ENCODE peak calls at places on chromosomes 3 and 15, in nine cellular contexts. Z is CD8-positive, alpha-beta memory T cell; R is PC-9; P is lower lobe of right lung; N is MM.1S; V is cardiac muscle cell; A is spleen; U is upper lobe of right lung; K is PC-3. Y is an unnamed sample.

GRCh38 chr15:101170568-101171350 is 81.1 kb downstream of the CHSY1 start:
- DNase-seq in Z (no peak), R (no peak), P (no peak), N (no peak), V (no peak), A (no peak), U (no peak), K (peak; percentile 78), Y (no peak)

GRCh38 chr3:86793786-86794185 is 197.2 kb downstream of the VGLL3 start:
- DNase-seq in Z (no peak), R (peak; percentile 79), P (no peak), N (no peak), V (peak; percentile 28), A (no peak), U (no peak), K (peak; percentile 96), Y (peak; percentile 61)

GRCh38 chr3:161350916-161351315 is 20.4 kb downstream of the SPTSSB start:
- DNase-seq in Z (no peak), R (no peak), P (no peak), N (no peak), V (no peak), A (no peak), U (no peak), K (no peak), Y (no peak)

GRCh38 chr15:34691024-34691423 is 63.8 kb downstream of the GJD2 start:
- DNase-seq in Z (no peak), R (no peak), P (no peak), N (no peak), V (no peak), A (no peak), U (no peak), K (peak; percentile 8), Y (no peak)

GRCh38 chr3:162647321-162647720 is 1150.7 kb downstream of the OTOL1 start:
- DNase-seq in Z (no peak), R (no peak), P (no peak), N (no peak), V (no peak), A (no peak), U (no peak), K (no peak), Y (no peak)

GRCh38 chr3:23575697-23576096 is 230.1 kb upstream of the UBE2E1 start:
- DNase-seq in Z (no peak), R (peak; percentile 35), P (no peak), N (no peak), V (no peak), A (no peak), U (no peak), K (peak; percentile 82), Y (no peak)

GRCh38 chr15:65292938-65293518 is 2.8 kb upstream of the RNU5A-1 start:
- DNase-seq in Z (no peak), R (peak; percentile 82), P (no peak), N (no peak), V (no peak), A (no peak), U (no peak), K (no peak), Y (no peak)

GRCh38 chr3:50603261-50604109 is 8.1 kb downstream of the CISH start:
- DNase-seq in Z (no peak), R (no peak), P (no peak), N (no peak), V (no peak), A (no peak), U (no peak), K (no peak), Y (no peak)

GRCh38 chr15:85800460-85801123 is 5.9 kb upstream of the KLHL25 start:
- DNase-seq in Z (no peak), R (peak; percentile 83), P (peak; percentile 68), N (no peak), V (no peak), A (no peak), U (peak; percentile 77), K (peak; percentile 93), Y (peak; percentile 21)

DNA sequence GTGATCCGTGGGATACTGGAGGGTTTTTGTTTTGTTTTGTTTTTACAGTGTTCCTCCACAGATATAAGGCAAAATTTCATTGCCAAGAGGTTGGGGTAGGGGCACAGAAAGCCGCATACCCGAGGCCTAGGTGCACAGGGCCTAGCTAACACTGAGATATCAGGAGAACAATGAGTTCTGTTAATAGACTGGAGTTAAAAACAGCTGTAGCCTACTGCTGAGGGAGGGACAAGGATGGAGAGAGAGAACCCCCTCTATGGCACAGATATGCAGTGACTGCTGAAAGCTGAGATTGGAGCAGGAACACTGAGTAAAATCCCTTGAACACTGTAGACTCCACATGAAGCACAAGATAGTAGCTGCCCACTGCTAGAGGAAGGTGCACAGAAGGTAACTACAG is 53.1 kb upstream of the MAP3K13 start:
- DNase-seq in Z (no peak), R (no peak), P (no peak), N (no peak), V (no peak), A (no peak), U (no peak), K (no peak), Y (no peak)
- H3K4me3 ChIP-seq in Z (no peak overlapping the region), R (no peak overlapping the region), P (no peak overlapping the region), N (no peak overlapping the region), V (no peak overlapping the region), A (no peak overlapping the region), U (no peak overlapping the region), K (no peak overlapping the region), Y (no peak overlapping the region)

GRCh38 chr15:81002254-81003022 is 1.7 kb downstream of the TLNRD1 start:
- DNase-seq in Z (no peak), R (no peak), P (peak; percentile 56), N (peak; percentile 24), V (no peak), A (peak; percentile 88), U (no peak), K (no peak), Y (no peak)

GRCh38 chr15:81000626-81001179 is at the start of gene TLNRD1:
- DNase-seq in Z (peak; percentile 82), R (peak; percentile 75), P (peak; percentile 93), N (peak; percentile 84), V (peak; percentile 91), A (peak; percentile 97), U (peak; percentile 96), K (peak; percentile 88), Y (peak; percentile 94)

GRCh38 chr15:81001180-81002003 is 669 bp downstream of the TLNRD1 start:
- DNase-seq in Z (peak; percentile 56), R (no peak), P (peak; percentile 77), N (peak; percentile 63), V (peak; percentile 66), A (peak; percentile 92), U (peak; percentile 84), K (peak; percentile 50), Y (peak; percentile 63)

GRCh38 chr15:81002004-81002253 is 1.2 kb downstream of the TLNRD1 start:
- DNase-seq in Z (no peak), R (no peak), P (no peak), N (no peak), V (no peak), A (peak; percentile 92), U (no peak), K (no peak), Y (no peak)

GRCh38 chr15:81003023-81003350 is 2.3 kb downstream of the TLNRD1 start:
- DNase-seq in Z (no peak), R (no peak), P (no peak), N (no peak), V (no peak), A (peak; percentile 84), U (no peak), K (no peak), Y (no peak)
- H3K4me1 ChIP-seq in Z (peaks cover 44% of the 10 kb centered on the region), R (peaks cover 18% of the 10 kb centered on the region), P (peaks cover 54% of the 10 kb centered on the region), N (peaks cover 14% of the 10 kb centered on the region), V (no peaks in the 10 kb centered on the region), A (peaks cover 79% of the 10 kb centered on the region), U (peaks cover 38% of the 10 kb centered on the region), K (peaks cover 46% of the 10 kb centered on the region), Y (peaks cover 16% of the 10 kb centered on the region)

GRCh38 chr15:27770769-27771554 is 328.2 kb downstream of the OCA2 start:
- DNase-seq in Z (no peak), R (no peak), P (no peak), N (no peak), V (no peak), A (no peak), U (no peak), K (no peak), Y (no peak)

GRCh38 chr15:27767918-27768640 is 331.0 kb downstream of the OCA2 start:
- DNase-seq in Z (no peak), R (no peak), P (no peak), N (no peak), V (no peak), A (no peak), U (no peak), K (no peak), Y (no peak)

GRCh38 chr15:27769652-27770051 is 329.5 kb downstream of the OCA2 start:
- DNase-seq in Z (no peak), R (no peak), P (no peak), N (no peak), V (no peak), A (no peak), U (no peak), K (no peak), Y (no peak)

GRCh38 chr15:27770086-27770607 is 329.0 kb downstream of the OCA2 start:
- DNase-seq in Z (no peak), R (no peak), P (no peak), N (no peak), V (no peak), A (no peak), U (no peak), K (no peak), Y (no peak)

DNA sequence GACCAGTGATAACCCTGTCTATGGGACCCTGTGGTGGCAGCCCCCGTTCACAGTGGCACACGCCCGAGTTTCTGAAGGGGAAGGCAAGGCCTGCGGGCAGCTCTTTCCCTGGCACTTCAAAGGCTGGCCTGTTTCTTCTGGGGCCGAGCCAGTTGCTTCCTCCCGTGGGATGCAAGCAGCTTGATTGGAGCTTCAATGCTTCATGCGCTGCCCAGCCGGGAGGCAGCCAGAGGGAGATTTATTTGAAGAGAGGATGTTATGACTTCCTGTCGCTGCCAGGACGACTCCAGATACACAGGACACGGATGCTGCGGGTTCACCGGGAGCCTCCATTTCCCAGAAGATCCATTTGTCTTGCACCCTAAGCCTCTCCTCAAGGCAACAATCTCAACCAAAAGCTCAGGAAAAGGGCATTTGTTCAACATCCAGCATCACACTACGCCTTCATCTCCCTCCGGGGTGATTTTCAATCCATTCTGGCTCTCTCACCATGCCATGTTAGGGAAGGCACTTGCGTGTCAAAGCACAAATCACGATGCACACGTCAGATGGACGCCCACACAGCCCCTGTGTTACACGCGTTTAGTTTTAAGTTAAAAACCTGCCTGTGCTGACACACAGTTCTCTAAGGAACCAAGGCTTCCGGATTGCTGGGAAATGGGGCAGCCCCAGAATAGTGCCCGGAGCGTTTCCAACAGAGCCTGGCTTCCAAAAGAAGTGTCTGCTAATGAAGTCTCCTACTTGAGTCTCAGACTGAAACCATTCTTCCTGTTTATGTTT is 330.2 kb downstream of the OCA2 start:
- DNase-seq in Z (no peak), R (no peak), P (no peak), N (no peak), V (no peak), A (no peak), U (no peak), K (no peak), Y (no peak)
- H3K9me3 ChIP-seq in Z (no peaks in the 10 kb centered on the region), R (no peaks in the 10 kb centered on the region), P (no peaks in the 10 kb centered on the region), N (no peaks in the 10 kb centered on the region), V (no peaks in the 10 kb centered on the region), A (peaks cover 7% of the 10 kb centered on the region), U (no peaks in the 10 kb centered on the region), K (no peaks in the 10 kb centered on the region), Y (no peaks in the 10 kb centered on the region)

DNA sequence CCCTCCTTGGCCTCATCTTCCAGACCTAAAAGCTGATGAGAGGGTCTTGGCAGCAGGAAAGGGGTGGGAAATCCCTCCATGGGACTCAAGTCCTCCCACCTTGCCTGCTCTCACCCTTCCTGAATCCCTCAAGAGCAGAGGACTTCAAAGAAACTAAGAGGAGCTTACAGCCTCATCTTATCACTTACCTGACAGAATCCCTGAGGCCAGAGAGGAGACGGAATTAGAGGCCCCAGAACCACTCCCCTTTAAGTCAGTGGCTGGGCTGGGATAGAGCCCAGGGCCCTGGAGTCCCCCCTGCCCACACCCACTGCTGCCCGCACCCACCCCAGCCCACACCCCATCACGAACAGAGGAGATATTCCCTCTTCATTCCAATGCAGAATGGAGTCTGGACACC is 15.2 kb downstream of the LOXL1 start:
- DNase-seq in Z (no peak), R (no peak), P (peak; percentile 8), N (no peak), V (no peak), A (no peak), U (no peak), K (no peak), Y (no peak)
- H3K4me3 ChIP-seq in Z (no peak overlapping the region), R (peak overlapping the region; percentile 25), P (no peak overlapping the region), N (no peak overlapping the region), V (no peak overlapping the region), A (no peak overlapping the region), U (no peak overlapping the region), K (no peak overlapping the region), Y (no peak overlapping the region)